ENCODE peak calls at places on chromosomes 4 and X, in ten cellular contexts. One of them, this sample, is unnamed.

GRCh38 chr4:125572601-125573000 is 257.8 kb downstream of the FAT4 start:
- DNase-seq in foreskin fibroblast: no peak
- DNase-seq in stimulated activated effector memory CD8-positive, alpha-beta T cell treated with anti-CD3 and anti-CD28 coated beads, Interleukin-12 subunit alpha, Interleukin-12 subunit beta, amount 100 ng/mL, for 72 hours: no peak
- DNase-seq in substantia nigra: no peak
- DNase-seq in D341Med: no peak
- DNase-seq in smooth muscle cell of the brain vasculature: no peak
- DNase-seq in upper lobe of right lung: no peak
- DNase-seq in pulmonary artery endothelial cell: no peak
- DNase-seq in naive thymus-derived CD4-positive, alpha-beta T cell: no peak
- DNase-seq in adipocyte: no peak
- DNase-seq in this sample: no peak

GRCh38 chr4:151359576-151359975 is 34.2 kb upstream of the SH3D19 start:
- DNase-seq in foreskin fibroblast: peak
- DNase-seq in stimulated activated effector memory CD8-positive, alpha-beta T cell treated with anti-CD3 and anti-CD28 coated beads, Interleukin-12 subunit alpha, Interleukin-12 subunit beta, amount 100 ng/mL, for 72 hours: no peak
- DNase-seq in substantia nigra: no peak
- DNase-seq in D341Med: no peak
- DNase-seq in smooth muscle cell of the brain vasculature: no peak
- DNase-seq in upper lobe of right lung: no peak
- DNase-seq in pulmonary artery endothelial cell: no peak
- DNase-seq in naive thymus-derived CD4-positive, alpha-beta T cell: no peak
- DNase-seq in adipocyte: no peak
- DNase-seq in this sample: no peak

GRCh38 chr4:143294310-143294709 is 42.4 kb upstream of the GAB1 start:
- DNase-seq in foreskin fibroblast: peak
- DNase-seq in stimulated activated effector memory CD8-positive, alpha-beta T cell treated with anti-CD3 and anti-CD28 coated beads, Interleukin-12 subunit alpha, Interleukin-12 subunit beta, amount 100 ng/mL, for 72 hours: no peak
- DNase-seq in substantia nigra: no peak
- DNase-seq in D341Med: no peak
- DNase-seq in smooth muscle cell of the brain vasculature: no peak
- DNase-seq in upper lobe of right lung: peak
- DNase-seq in pulmonary artery endothelial cell: no peak
- DNase-seq in naive thymus-derived CD4-positive, alpha-beta T cell: no peak
- DNase-seq in adipocyte: peak
- DNase-seq in this sample: no peak

GRCh38 chrX:21985332-21985777 is 44.8 kb downstream of the SMS start:
- DNase-seq in foreskin fibroblast: peak
- DNase-seq in stimulated activated effector memory CD8-positive, alpha-beta T cell treated with anti-CD3 and anti-CD28 coated beads, Interleukin-12 subunit alpha, Interleukin-12 subunit beta, amount 100 ng/mL, for 72 hours: peak
- DNase-seq in substantia nigra: no peak
- DNase-seq in D341Med: peak
- DNase-seq in smooth muscle cell of the brain vasculature: peak
- DNase-seq in upper lobe of right lung: no peak
- DNase-seq in pulmonary artery endothelial cell: peak
- DNase-seq in naive thymus-derived CD4-positive, alpha-beta T cell: peak
- DNase-seq in adipocyte: peak
- DNase-seq in this sample: peak

GRCh38 chrX:40209951-40210617 is 112.3 kb upstream of the BCOR start:
- DNase-seq in foreskin fibroblast: peak
- DNase-seq in stimulated activated effector memory CD8-positive, alpha-beta T cell treated with anti-CD3 and anti-CD28 coated beads, Interleukin-12 subunit alpha, Interleukin-12 subunit beta, amount 100 ng/mL, for 72 hours: no peak
- DNase-seq in substantia nigra: no peak
- DNase-seq in D341Med: no peak
- DNase-seq in smooth muscle cell of the brain vasculature: no peak
- DNase-seq in upper lobe of right lung: no peak
- DNase-seq in pulmonary artery endothelial cell: no peak
- DNase-seq in naive thymus-derived CD4-positive, alpha-beta T cell: no peak
- DNase-seq in adipocyte: no peak
- DNase-seq in this sample: no peak

GRCh38 chr4:26074672-26075071 is 160.7 kb downstream of the SMIM20 start:
- DNase-seq in foreskin fibroblast: no peak
- DNase-seq in stimulated activated effector memory CD8-positive, alpha-beta T cell treated with anti-CD3 and anti-CD28 coated beads, Interleukin-12 subunit alpha, Interleukin-12 subunit beta, amount 100 ng/mL, for 72 hours: no peak
- DNase-seq in substantia nigra: no peak
- DNase-seq in D341Med: no peak
- DNase-seq in smooth muscle cell of the brain vasculature: no peak
- DNase-seq in upper lobe of right lung: no peak
- DNase-seq in pulmonary artery endothelial cell: no peak
- DNase-seq in naive thymus-derived CD4-positive, alpha-beta T cell: peak
- DNase-seq in adipocyte: no peak
- DNase-seq in this sample: no peak

GRCh38 chr4:121053601-121054143 is 18.7 kb downstream of the NDNF start:
- DNase-seq in foreskin fibroblast: peak
- DNase-seq in stimulated activated effector memory CD8-positive, alpha-beta T cell treated with anti-CD3 and anti-CD28 coated beads, Interleukin-12 subunit alpha, Interleukin-12 subunit beta, amount 100 ng/mL, for 72 hours: no peak
- DNase-seq in substantia nigra: no peak
- DNase-seq in D341Med: no peak
- DNase-seq in smooth muscle cell of the brain vasculature: no peak
- DNase-seq in upper lobe of right lung: no peak
- DNase-seq in pulmonary artery endothelial cell: no peak
- DNase-seq in naive thymus-derived CD4-positive, alpha-beta T cell: no peak
- DNase-seq in adipocyte: peak
- DNase-seq in this sample: no peak

GRCh38 chr4:75745192-75745591 is 20.8 kb downstream of the USO1 start:
- DNase-seq in foreskin fibroblast: peak
- DNase-seq in stimulated activated effector memory CD8-positive, alpha-beta T cell treated with anti-CD3 and anti-CD28 coated beads, Interleukin-12 subunit alpha, Interleukin-12 subunit beta, amount 100 ng/mL, for 72 hours: no peak
- DNase-seq in substantia nigra: no peak
- DNase-seq in D341Med: no peak
- DNase-seq in smooth muscle cell of the brain vasculature: no peak
- DNase-seq in upper lobe of right lung: no peak
- DNase-seq in pulmonary artery endothelial cell: no peak
- DNase-seq in naive thymus-derived CD4-positive, alpha-beta T cell: no peak
- DNase-seq in adipocyte: peak
- DNase-seq in this sample: no peak

GRCh38 chrX:2500681-2501151 is at the start of the genes DHRSX and ZBED1:
- DNase-seq in foreskin fibroblast: peak
- DNase-seq in stimulated activated effector memory CD8-positive, alpha-beta T cell treated with anti-CD3 and anti-CD28 coated beads, Interleukin-12 subunit alpha, Interleukin-12 subunit beta, amount 100 ng/mL, for 72 hours: peak
- DNase-seq in substantia nigra: no peak
- DNase-seq in D341Med: peak
- DNase-seq in smooth muscle cell of the brain vasculature: no peak
- DNase-seq in upper lobe of right lung: peak
- DNase-seq in pulmonary artery endothelial cell: no peak
- DNase-seq in naive thymus-derived CD4-positive, alpha-beta T cell: peak
- DNase-seq in adipocyte: peak
- DNase-seq in this sample: peak

GRCh38 chr4:93147524-93148212 is 680.9 kb upstream of the ATOH1 start:
- DNase-seq in foreskin fibroblast: no peak
- DNase-seq in stimulated activated effector memory CD8-positive, alpha-beta T cell treated with anti-CD3 and anti-CD28 coated beads, Interleukin-12 subunit alpha, Interleukin-12 subunit beta, amount 100 ng/mL, for 72 hours: no peak
- DNase-seq in substantia nigra: no peak
- DNase-seq in D341Med: no peak
- DNase-seq in smooth muscle cell of the brain vasculature: no peak
- DNase-seq in upper lobe of right lung: no peak
- DNase-seq in pulmonary artery endothelial cell: no peak
- DNase-seq in naive thymus-derived CD4-positive, alpha-beta T cell: no peak
- DNase-seq in adipocyte: no peak
- DNase-seq in this sample: no peak

GRCh38 chr4:18980516-18981233 is 959.1 kb upstream of the LCORL start:
- DNase-seq in foreskin fibroblast: no peak
- DNase-seq in stimulated activated effector memory CD8-positive, alpha-beta T cell treated with anti-CD3 and anti-CD28 coated beads, Interleukin-12 subunit alpha, Interleukin-12 subunit beta, amount 100 ng/mL, for 72 hours: no peak
- DNase-seq in substantia nigra: no peak
- DNase-seq in D341Med: no peak
- DNase-seq in smooth muscle cell of the brain vasculature: no peak
- DNase-seq in upper lobe of right lung: no peak
- DNase-seq in pulmonary artery endothelial cell: no peak
- DNase-seq in naive thymus-derived CD4-positive, alpha-beta T cell: no peak
- DNase-seq in adipocyte: no peak
- DNase-seq in this sample: no peak

GRCh38 chr4:22203436-22204011 is 255.0 kb upstream of the KCNIP4 start:
- DNase-seq in foreskin fibroblast: no peak
- DNase-seq in stimulated activated effector memory CD8-positive, alpha-beta T cell treated with anti-CD3 and anti-CD28 coated beads, Interleukin-12 subunit alpha, Interleukin-12 subunit beta, amount 100 ng/mL, for 72 hours: no peak
- DNase-seq in substantia nigra: no peak
- DNase-seq in D341Med: no peak
- DNase-seq in smooth muscle cell of the brain vasculature: no peak
- DNase-seq in upper lobe of right lung: no peak
- DNase-seq in pulmonary artery endothelial cell: no peak
- DNase-seq in naive thymus-derived CD4-positive, alpha-beta T cell: no peak
- DNase-seq in adipocyte: no peak
- DNase-seq in this sample: no peak

GRCh38 chr4:122508083-122508482 is 51.6 kb upstream of the IL2 start:
- DNase-seq in foreskin fibroblast: no peak
- DNase-seq in stimulated activated effector memory CD8-positive, alpha-beta T cell treated with anti-CD3 and anti-CD28 coated beads, Interleukin-12 subunit alpha, Interleukin-12 subunit beta, amount 100 ng/mL, for 72 hours: no peak
- DNase-seq in substantia nigra: no peak
- DNase-seq in D341Med: no peak
- DNase-seq in smooth muscle cell of the brain vasculature: no peak
- DNase-seq in upper lobe of right lung: no peak
- DNase-seq in pulmonary artery endothelial cell: no peak
- DNase-seq in naive thymus-derived CD4-positive, alpha-beta T cell: no peak
- DNase-seq in adipocyte: no peak
- DNase-seq in this sample: no peak

GRCh38 chr4:7004331-7004730 is 38.8 kb upstream of the TADA2B start:
- DNase-seq in foreskin fibroblast: peak
- DNase-seq in stimulated activated effector memory CD8-positive, alpha-beta T cell treated with anti-CD3 and anti-CD28 coated beads, Interleukin-12 subunit alpha, Interleukin-12 subunit beta, amount 100 ng/mL, for 72 hours: no peak
- DNase-seq in substantia nigra: no peak
- DNase-seq in D341Med: no peak
- DNase-seq in smooth muscle cell of the brain vasculature: no peak
- DNase-seq in upper lobe of right lung: no peak
- DNase-seq in pulmonary artery endothelial cell: no peak
- DNase-seq in naive thymus-derived CD4-positive, alpha-beta T cell: no peak
- DNase-seq in adipocyte: peak
- DNase-seq in this sample: no peak

GRCh38 chrX:135484636-135485289 is 35.7 kb upstream of the INTS6L start:
- DNase-seq in foreskin fibroblast: peak
- DNase-seq in stimulated activated effector memory CD8-positive, alpha-beta T cell treated with anti-CD3 and anti-CD28 coated beads, Interleukin-12 subunit alpha, Interleukin-12 subunit beta, amount 100 ng/mL, for 72 hours: no peak
- DNase-seq in substantia nigra: no peak
- DNase-seq in D341Med: peak
- DNase-seq in smooth muscle cell of the brain vasculature: peak
- DNase-seq in upper lobe of right lung: no peak
- DNase-seq in pulmonary artery endothelial cell: peak
- DNase-seq in naive thymus-derived CD4-positive, alpha-beta T cell: peak
- DNase-seq in adipocyte: peak
- DNase-seq in this sample: no peak

GRCh38 chrX:154419688-154420401 is 8.5 kb downstream of the TAFAZZIN start:
- DNase-seq in foreskin fibroblast: no peak
- DNase-seq in stimulated activated effector memory CD8-positive, alpha-beta T cell treated with anti-CD3 and anti-CD28 coated beads, Interleukin-12 subunit alpha, Interleukin-12 subunit beta, amount 100 ng/mL, for 72 hours: no peak
- DNase-seq in substantia nigra: no peak
- DNase-seq in D341Med: no peak
- DNase-seq in smooth muscle cell of the brain vasculature: no peak
- DNase-seq in upper lobe of right lung: no peak
- DNase-seq in pulmonary artery endothelial cell: no peak
- DNase-seq in naive thymus-derived CD4-positive, alpha-beta T cell: no peak
- DNase-seq in adipocyte: no peak
- DNase-seq in this sample: no peak

GRCh38 chrX:150063673-150064072 is 125.4 kb upstream of the EOLA2 start:
- DNase-seq in foreskin fibroblast: no peak
- DNase-seq in stimulated activated effector memory CD8-positive, alpha-beta T cell treated with anti-CD3 and anti-CD28 coated beads, Interleukin-12 subunit alpha, Interleukin-12 subunit beta, amount 100 ng/mL, for 72 hours: no peak
- DNase-seq in substantia nigra: no peak
- DNase-seq in D341Med: no peak
- DNase-seq in smooth muscle cell of the brain vasculature: no peak
- DNase-seq in upper lobe of right lung: no peak
- DNase-seq in pulmonary artery endothelial cell: no peak
- DNase-seq in naive thymus-derived CD4-positive, alpha-beta T cell: no peak
- DNase-seq in adipocyte: no peak
- DNase-seq in this sample: no peak

GRCh38 chrX:21926116-21926515 is 14.4 kb upstream of the SMS start:
- DNase-seq in foreskin fibroblast: no peak
- DNase-seq in stimulated activated effector memory CD8-positive, alpha-beta T cell treated with anti-CD3 and anti-CD28 coated beads, Interleukin-12 subunit alpha, Interleukin-12 subunit beta, amount 100 ng/mL, for 72 hours: no peak
- DNase-seq in substantia nigra: no peak
- DNase-seq in D341Med: no peak
- DNase-seq in smooth muscle cell of the brain vasculature: no peak
- DNase-seq in upper lobe of right lung: no peak
- DNase-seq in pulmonary artery endothelial cell: no peak
- DNase-seq in naive thymus-derived CD4-positive, alpha-beta T cell: no peak
- DNase-seq in adipocyte: no peak
- DNase-seq in this sample: no peak

GRCh38 chr4:76203541-76203940 is 10.1 kb downstream of the SCARB2 start:
- DNase-seq in foreskin fibroblast: no peak
- DNase-seq in stimulated activated effector memory CD8-positive, alpha-beta T cell treated with anti-CD3 and anti-CD28 coated beads, Interleukin-12 subunit alpha, Interleukin-12 subunit beta, amount 100 ng/mL, for 72 hours: no peak
- DNase-seq in substantia nigra: no peak
- DNase-seq in D341Med: peak
- DNase-seq in smooth muscle cell of the brain vasculature: no peak
- DNase-seq in upper lobe of right lung: no peak
- DNase-seq in pulmonary artery endothelial cell: no peak
- DNase-seq in naive thymus-derived CD4-positive, alpha-beta T cell: no peak
- DNase-seq in adipocyte: no peak
- DNase-seq in this sample: no peak

GRCh38 chr4:3803475-3803847 is 37.3 kb downstream of the ADRA2C start:
- DNase-seq in foreskin fibroblast: no peak
- DNase-seq in stimulated activated effector memory CD8-positive, alpha-beta T cell treated with anti-CD3 and anti-CD28 coated beads, Interleukin-12 subunit alpha, Interleukin-12 subunit beta, amount 100 ng/mL, for 72 hours: no peak
- DNase-seq in substantia nigra: no peak
- DNase-seq in D341Med: no peak
- DNase-seq in smooth muscle cell of the brain vasculature: no peak
- DNase-seq in upper lobe of right lung: no peak
- DNase-seq in pulmonary artery endothelial cell: no peak
- DNase-seq in naive thymus-derived CD4-positive, alpha-beta T cell: no peak
- DNase-seq in adipocyte: no peak
- DNase-seq in this sample: no peak

GRCh38 chr4:111989817-111990216 is 155.4 kb upstream of the FAM241A start:
- DNase-seq in foreskin fibroblast: no peak
- DNase-seq in stimulated activated effector memory CD8-positive, alpha-beta T cell treated with anti-CD3 and anti-CD28 coated beads, Interleukin-12 subunit alpha, Interleukin-12 subunit beta, amount 100 ng/mL, for 72 hours: no peak
- DNase-seq in substantia nigra: no peak
- DNase-seq in D341Med: no peak
- DNase-seq in smooth muscle cell of the brain vasculature: no peak
- DNase-seq in upper lobe of right lung: no peak
- DNase-seq in pulmonary artery endothelial cell: no peak
- DNase-seq in naive thymus-derived CD4-positive, alpha-beta T cell: no peak
- DNase-seq in adipocyte: no peak
- DNase-seq in this sample: no peak

GRCh38 chrX:108537005-108537404 is 97.4 kb downstream of the COL4A5 start:
- DNase-seq in foreskin fibroblast: peak
- DNase-seq in stimulated activated effector memory CD8-positive, alpha-beta T cell treated with anti-CD3 and anti-CD28 coated beads, Interleukin-12 subunit alpha, Interleukin-12 subunit beta, amount 100 ng/mL, for 72 hours: no peak
- DNase-seq in substantia nigra: no peak
- DNase-seq in D341Med: no peak
- DNase-seq in smooth muscle cell of the brain vasculature: peak
- DNase-seq in upper lobe of right lung: no peak
- DNase-seq in pulmonary artery endothelial cell: peak
- DNase-seq in naive thymus-derived CD4-positive, alpha-beta T cell: no peak
- DNase-seq in adipocyte: peak
- DNase-seq in this sample: no peak

GRCh38 chrX:11435568-11435967 is 142.4 kb downstream of the AMELX start:
- DNase-seq in foreskin fibroblast: peak
- DNase-seq in stimulated activated effector memory CD8-positive, alpha-beta T cell treated with anti-CD3 and anti-CD28 coated beads, Interleukin-12 subunit alpha, Interleukin-12 subunit beta, amount 100 ng/mL, for 72 hours: no peak
- DNase-seq in substantia nigra: no peak
- DNase-seq in D341Med: no peak
- DNase-seq in smooth muscle cell of the brain vasculature: no peak
- DNase-seq in upper lobe of right lung: no peak
- DNase-seq in pulmonary artery endothelial cell: peak
- DNase-seq in naive thymus-derived CD4-positive, alpha-beta T cell: no peak
- DNase-seq in adipocyte: peak
- DNase-seq in this sample: no peak

GRCh38 chr4:138765442-138765841 is 250.1 kb upstream of the NOCT start:
- DNase-seq in foreskin fibroblast: no peak
- DNase-seq in stimulated activated effector memory CD8-positive, alpha-beta T cell treated with anti-CD3 and anti-CD28 coated beads, Interleukin-12 subunit alpha, Interleukin-12 subunit beta, amount 100 ng/mL, for 72 hours: no peak
- DNase-seq in substantia nigra: no peak
- DNase-seq in D341Med: no peak
- DNase-seq in smooth muscle cell of the brain vasculature: no peak
- DNase-seq in upper lobe of right lung: no peak
- DNase-seq in pulmonary artery endothelial cell: no peak
- DNase-seq in naive thymus-derived CD4-positive, alpha-beta T cell: no peak
- DNase-seq in adipocyte: no peak
- DNase-seq in this sample: no peak

GRCh38 chr4:181952478-181952877 is 290.7 kb upstream of the TENM3 start:
- DNase-seq in foreskin fibroblast: peak
- DNase-seq in stimulated activated effector memory CD8-positive, alpha-beta T cell treated with anti-CD3 and anti-CD28 coated beads, Interleukin-12 subunit alpha, Interleukin-12 subunit beta, amount 100 ng/mL, for 72 hours: no peak
- DNase-seq in substantia nigra: no peak
- DNase-seq in D341Med: no peak
- DNase-seq in smooth muscle cell of the brain vasculature: peak
- DNase-seq in upper lobe of right lung: no peak
- DNase-seq in pulmonary artery endothelial cell: no peak
- DNase-seq in naive thymus-derived CD4-positive, alpha-beta T cell: no peak
- DNase-seq in adipocyte: peak
- DNase-seq in this sample: no peak

GRCh38 chr4:3302164-3302785 is 9.5 kb downstream of the RGS12 start:
- DNase-seq in foreskin fibroblast: no peak
- DNase-seq in stimulated activated effector memory CD8-positive, alpha-beta T cell treated with anti-CD3 and anti-CD28 coated beads, Interleukin-12 subunit alpha, Interleukin-12 subunit beta, amount 100 ng/mL, for 72 hours: peak
- DNase-seq in substantia nigra: no peak
- DNase-seq in D341Med: no peak
- DNase-seq in smooth muscle cell of the brain vasculature: no peak
- DNase-seq in upper lobe of right lung: peak
- DNase-seq in pulmonary artery endothelial cell: no peak
- DNase-seq in naive thymus-derived CD4-positive, alpha-beta T cell: peak
- DNase-seq in adipocyte: no peak
- DNase-seq in this sample: peak

GRCh38 chrX:95884196-95884595 is 800.4 kb upstream of the DIAPH2 start:
- DNase-seq in foreskin fibroblast: peak
- DNase-seq in stimulated activated effector memory CD8-positive, alpha-beta T cell treated with anti-CD3 and anti-CD28 coated beads, Interleukin-12 subunit alpha, Interleukin-12 subunit beta, amount 100 ng/mL, for 72 hours: no peak
- DNase-seq in substantia nigra: no peak
- DNase-seq in D341Med: no peak
- DNase-seq in smooth muscle cell of the brain vasculature: no peak
- DNase-seq in upper lobe of right lung: no peak
- DNase-seq in pulmonary artery endothelial cell: no peak
- DNase-seq in naive thymus-derived CD4-positive, alpha-beta T cell: no peak
- DNase-seq in adipocyte: peak
- DNase-seq in this sample: no peak

GRCh38 chr4:43471950-43472349 is 579.4 kb downstream of the GRXCR1 start:
- DNase-seq in foreskin fibroblast: no peak
- DNase-seq in stimulated activated effector memory CD8-positive, alpha-beta T cell treated with anti-CD3 and anti-CD28 coated beads, Interleukin-12 subunit alpha, Interleukin-12 subunit beta, amount 100 ng/mL, for 72 hours: no peak
- DNase-seq in substantia nigra: no peak
- DNase-seq in D341Med: no peak
- DNase-seq in smooth muscle cell of the brain vasculature: no peak
- DNase-seq in upper lobe of right lung: no peak
- DNase-seq in pulmonary artery endothelial cell: no peak
- DNase-seq in naive thymus-derived CD4-positive, alpha-beta T cell: no peak
- DNase-seq in adipocyte: no peak
- DNase-seq in this sample: no peak